ENCODE peak calls at places on chromosomes 13 and 19, in seven cellular contexts. D, C, K, G, J, H and R are unnamed samples.

GRCh38 chr13:101346942-101347728 is 69.2 kb downstream of the NALCN start:
- DNase-seq in D (no peak), C (no peak), K (no peak), G (no peak), J (no peak), H (no peak), R (no peak)

GRCh38 chr19:33032218-33032781 is 32.4 kb downstream of the RHPN2 start:
- DNase-seq in D (no peak), C (no peak), K (no peak), G (no peak), J (no peak), H (no peak), R (no peak)

GRCh38 chr19:35911790-35912189 is 3.7 kb upstream of the TYROBP start:
- DNase-seq in D (no peak), C (no peak), K (no peak), G (no peak), J (peak), H (no peak), R (no peak)

GRCh38 chr13:102392810-102393209 is 9.0 kb downstream of the FGF14 start:
- DNase-seq in D (no peak), C (no peak), K (no peak), G (no peak), J (no peak), H (no peak), R (no peak)

GRCh38 chr13:97583884-97584497 is 150.0 kb downstream of the RAP2A start:
- DNase-seq in D (no peak), C (no peak), K (no peak), G (peak), J (no peak), H (no peak), R (no peak)

GRCh38 chr13:49112782-49113525 is 107.2 kb upstream of the MLNR start:
- DNase-seq in D (no peak), C (no peak), K (no peak), G (no peak), J (peak), H (no peak), R (no peak)

GRCh38 chr19:19554074-19555023 is 16.3 kb downstream of the CILP2 start:
- DNase-seq in D (peak), C (no peak), K (peak), G (no peak), J (peak), H (peak), R (peak)

GRCh38 chr13:112161441-112162301 is 94.7 kb downstream of the SOX1 start:
- DNase-seq in D (peak), C (no peak), K (no peak), G (peak), J (no peak), H (no peak), R (no peak)

GRCh38 chr19:33815410-33816340 is 19.0 kb downstream of the KCTD15 start:
- DNase-seq in D (no peak), C (no peak), K (peak), G (no peak), J (no peak), H (no peak), R (no peak)

GRCh38 chr13:28313579-28313978 is 175.2 kb downstream of the PAN3 start:
- DNase-seq in D (no peak), C (no peak), K (no peak), G (no peak), J (no peak), H (no peak), R (no peak)

GRCh38 chr13:24066405-24067292 is 93.9 kb upstream of the SPATA13 start:
- DNase-seq in D (no peak), C (no peak), K (no peak), G (no peak), J (no peak), H (no peak), R (no peak)

GRCh38 chr13:50531917-50532899 is 311.3 kb downstream of the DLEU7 start:
- DNase-seq in D (no peak), C (no peak), K (peak), G (no peak), J (no peak), H (no peak), R (no peak)

GRCh38 chr19:41357746-41358145 is 4.0 kb upstream of the TGFB1 start:
- DNase-seq in D (no peak), C (no peak), K (peak), G (no peak), J (no peak), H (no peak), R (no peak)

GRCh38 chr13:32432856-32433255 is 4.9 kb upstream of the N4BP2L1 start:
- DNase-seq in D (no peak), C (no peak), K (no peak), G (peak), J (no peak), H (no peak), R (no peak)

GRCh38 chr13:92681239-92681638 is 545.4 kb upstream of the GPC6 start:
- DNase-seq in D (no peak), C (no peak), K (no peak), G (no peak), J (no peak), H (no peak), R (no peak)

GRCh38 chr13:32811297-32811800 is 204.9 kb upstream of the KL start:
- DNase-seq in D (no peak), C (peak), K (no peak), G (no peak), J (no peak), H (peak), R (peak)

GRCh38 chr13:62194371-62194770 is 778.7 kb upstream of the PCDH20 start:
- DNase-seq in D (no peak), C (no peak), K (no peak), G (no peak), J (no peak), H (no peak), R (no peak)

GRCh38 chr13:23436680-23437079 is 3.2 kb upstream of the SACS start:
- DNase-seq in D (no peak), C (no peak), K (no peak), G (no peak), J (no peak), H (no peak), R (no peak)

GRCh38 chr19:30754162-30754561 is 382.0 kb downstream of the ZNF536 start:
- DNase-seq in D (no peak), C (no peak), K (no peak), G (no peak), J (no peak), H (no peak), R (no peak)

GRCh38 chr19:55642153-55643002 is 1.1 kb upstream of the ZNF581 start:
- DNase-seq in D (peak), C (no peak), K (peak), G (no peak), J (no peak), H (no peak), R (no peak)

GRCh38 chr19:47363758-47364529 is 14.8 kb downstream of the DHX34 start:
- DNase-seq in D (no peak), C (no peak), K (peak), G (no peak), J (no peak), H (no peak), R (no peak)

GRCh38 chr13:110712081-110712848 is 1.2 kb upstream of the ING1 start:
- DNase-seq in D (peak), C (peak), K (peak), G (peak), J (peak), H (peak), R (peak)

GRCh38 chr13:108561152-108561551 is 68.3 kb upstream of the MYO16 start:
- DNase-seq in D (no peak), C (no peak), K (no peak), G (no peak), J (no peak), H (no peak), R (no peak)

GRCh38 chr19:5954293-5954692 is 23.6 kb downstream of the RANBP3 start:
- DNase-seq in D (no peak), C (no peak), K (no peak), G (no peak), J (no peak), H (no peak), R (no peak)

GRCh38 chr19:47381653-47382279 is 32.7 kb downstream of the DHX34 start:
- DNase-seq in D (no peak), C (no peak), K (no peak), G (no peak), J (no peak), H (no peak), R (no peak)

GRCh38 chr19:7868671-7869452 is 5.3 kb downstream of the PRR36 start:
- DNase-seq in D (peak), C (peak), K (peak), G (peak), J (peak), H (peak), R (peak)

GRCh38 chr13:97004096-97004876 is 10.0 kb upstream of the OXGR1 start:
- DNase-seq in D (no peak), C (no peak), K (no peak), G (peak), J (no peak), H (no peak), R (no peak)

GRCh38 chr19:5436101-5436947 is 18.9 kb upstream of the ZNRF4 start:
- DNase-seq in D (peak), C (no peak), K (peak), G (no peak), J (peak), H (no peak), R (no peak)

GRCh38 chr19:55179570-55180484 is at the start of gene SYT5:
- DNase-seq in D (peak), C (no peak), K (peak), G (no peak), J (peak), H (peak), R (peak)

GRCh38 chr13:28409648-28410047 is 85.3 kb downstream of the FLT1 start:
- DNase-seq in D (no peak), C (no peak), K (no peak), G (no peak), J (no peak), H (no peak), R (no peak)

GRCh38 chr13:39129253-39129652 is 91.0 kb downstream of the NHLRC3 start:
- DNase-seq in D (no peak), C (no peak), K (no peak), G (no peak), J (no peak), H (no peak), R (no peak)

GRCh38 chr19:10021446-10021845 is 8.2 kb downstream of the RDH8 start:
- DNase-seq in D (no peak), C (no peak), K (no peak), G (no peak), J (no peak), H (no peak), R (no peak)

GRCh38 chr19:14138576-14139265 is 2.3 kb upstream of the ASF1B start:
- DNase-seq in D (no peak), C (no peak), K (no peak), G (no peak), J (no peak), H (no peak), R (no peak)

GRCh38 chr19:15544970-15545369 is 36.6 kb downstream of the CYP4F22 start:
- DNase-seq in D (no peak), C (no peak), K (no peak), G (no peak), J (no peak), H (no peak), R (no peak)

GRCh38 chr13:26017196-26017921 is 34.5 kb downstream of the SHISA2 start:
- DNase-seq in D (no peak), C (no peak), K (no peak), G (no peak), J (no peak), H (no peak), R (no peak)

GRCh38 chr13:98489446-98490194 is 87.3 kb downstream of the STK24 start:
- DNase-seq in D (no peak), C (no peak), K (peak), G (no peak), J (no peak), H (no peak), R (no peak)

GRCh38 chr19:35786299-35787160 is 11.2 kb downstream of the ARHGAP33 start:
- DNase-seq in D (no peak), C (no peak), K (no peak), G (no peak), J (no peak), H (no peak), R (no peak)

GRCh38 chr13:73368608-73369007 is 309.8 kb downstream of the KLF5 start:
- DNase-seq in D (no peak), C (no peak), K (no peak), G (no peak), J (no peak), H (no peak), R (no peak)

GRCh38 chr19:46902402-46902766 is 41.6 kb downstream of the ARHGAP35 start:
- DNase-seq in D (no peak), C (no peak), K (no peak), G (no peak), J (no peak), H (no peak), R (no peak)

GRCh38 chr13:72295173-72295572 is 428.2 kb upstream of the DACH1 start:
- DNase-seq in D (no peak), C (no peak), K (no peak), G (no peak), J (no peak), H (no peak), R (no peak)

GRCh38 chr13:72296246-72296645 is 429.2 kb upstream of the DACH1 start:
- DNase-seq in D (no peak), C (no peak), K (no peak), G (no peak), J (no peak), H (no peak), R (no peak)

GRCh38 chr13:72290962-72291681 is 424.1 kb upstream of the DACH1 start:
- DNase-seq in D (no peak), C (no peak), K (no peak), G (no peak), J (no peak), H (no peak), R (no peak)

GRCh38 chr13:72293206-72293605 is 426.2 kb upstream of the DACH1 start:
- DNase-seq in D (no peak), C (no peak), K (no peak), G (no peak), J (no peak), H (no peak), R (no peak)
- TF ChIP-seq TAF1 in D (no peak), C (no peak), K (no peak), G (no peak), J (no peak), H (no peak), R (no peak)

GRCh38 chr13:95385808-95386207 is 84.6 kb upstream of the ABCC4 start:
- DNase-seq in D (no peak), C (no peak), K (no peak), G (no peak), J (no peak), H (no peak), R (no peak)
- TF ChIP-seq TAF1 in D (no peak), C (no peak), K (no peak), G (no peak), J (no peak), H (no peak), R (no peak)

GRCh38 chr19:1910169-1910568 is 5.0 kb downstream of the ADAT3 start:
- DNase-seq in D (no peak), C (no peak), K (peak), G (no peak), J (no peak), H (no peak), R (no peak)
- TF ChIP-seq TAF1 in D (no peak), C (no peak), K (no peak), G (no peak), J (no peak), H (no peak), R (no peak)

DNA sequence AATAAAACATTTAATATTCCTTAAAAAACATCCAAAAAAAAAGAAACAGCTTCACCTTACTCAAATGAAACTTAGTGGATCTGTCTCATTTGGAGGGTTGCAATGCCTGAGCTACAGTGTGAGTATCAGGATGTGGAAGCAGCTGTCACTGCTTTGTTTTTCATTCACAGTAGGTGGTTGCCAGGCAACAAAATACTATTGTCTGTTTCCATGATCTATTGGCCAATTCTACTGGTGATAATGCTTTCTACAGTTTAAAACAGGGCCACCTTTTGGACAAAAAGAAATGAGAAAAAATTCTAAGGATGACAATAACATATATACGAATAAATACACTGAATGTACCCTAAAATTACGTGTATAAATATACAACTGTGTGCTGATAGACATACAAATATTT is 3.0 kb downstream of the ENOX1 start:
- DNase-seq in D (no peak), C (no peak), K (peak), G (no peak), J (no peak), H (no peak), R (no peak)
- TF ChIP-seq TAF1 in D (no peak), C (no peak), K (no peak), G (no peak), J (no peak), H (no peak), R (no peak)

GRCh38 chr13:113637262-113638160 is 20.5 kb downstream of the ATP4B start:
- DNase-seq in D (no peak), C (no peak), K (no peak), G (no peak), J (no peak), H (no peak), R (no peak)
- TF ChIP-seq TAF1 in D (no peak), C (no peak), K (no peak), G (no peak), J (no peak), H (no peak), R (no peak)

GRCh38 chr19:4089400-4089908 is 22.8 kb upstream of the ZBTB7A start:
- DNase-seq in D (no peak), C (no peak), K (no peak), G (no peak), J (no peak), H (peak), R (peak)
- TF ChIP-seq TAF1 in D (no peak), C (no peak), K (no peak), G (no peak), J (no peak), H (no peak), R (no peak)

GRCh38 chr19:3336680-3337523 is 29.5 kb upstream of the NFIC start:
- DNase-seq in D (no peak), C (no peak), K (peak), G (peak), J (no peak), H (no peak), R (no peak)
- TF ChIP-seq TAF1 in D (no peak), C (no peak), K (no peak), G (no peak), J (no peak), H (no peak), R (no peak)